ENCODE peak calls at places on chromosomes 13 and 19, in eight cellular contexts. Z is fibroblast of lung, W is cardiac muscle cell, K is transverse colon, C is HCT116, H is pancreas, N is mammary epithelial cell, X is stomach. D is an unnamed sample.

GRCh38 chr13:108155185-108156106 is 59.9 kb downstream of the LIG4 start:
- DNase-seq in Z (peak; percentile 23), K (peak; percentile 74), N (peak; percentile 20), H (peak; percentile 32), C (peak; percentile 38), W (peak; percentile 64), X (peak; percentile 75), D (peak; percentile 24)

GRCh38 chr13:61410669-61411297 is 4.9 kb downstream of the PCDH20 start:
- DNase-seq in C (peak; percentile 2), H (no peak), X (no peak), W (peak; percentile 35), K (no peak), N (no peak), Z (peak; percentile 9), D (no peak)

GRCh38 chr13:110907951-110908898 is 6.6 kb downstream of the ANKRD10 start:
- DNase-seq in H (peak; percentile 64), N (peak; percentile 99), K (peak; percentile 78), C (peak; percentile 95), W (peak; percentile 67), Z (peak; percentile 88), X (peak; percentile 71), D (no peak)

GRCh38 chr13:75871059-75871458 is 234.9 kb downstream of the LMO7 start:
- DNase-seq in W (no peak), K (no peak), H (no peak), X (no peak), N (no peak), C (no peak), Z (no peak), D (no peak)

GRCh38 chr19:12938536-12939291 is at the start of gene CALR:
- DNase-seq in W (peak; percentile 45), H (no peak), X (no peak), C (no peak), N (peak; percentile 40), Z (peak; percentile 24), K (peak; percentile 45), D (no peak)

GRCh38 chr19:55563261-55563690 is 17.4 kb downstream of the ZNF579 start:
- DNase-seq in Z (peak; percentile 24), H (peak; percentile 49), N (no peak), X (peak; percentile 87), C (no peak), K (peak; percentile 53), W (peak; percentile 66), D (peak; percentile 84)

GRCh38 chr19:43784251-43784980 is 3.6 kb upstream of the KCNN4 start:
- DNase-seq in N (peak; percentile 88), Z (peak; percentile 87), X (peak; percentile 62), W (peak; percentile 72), K (peak; percentile 79), C (peak; percentile 77), H (no peak), D (no peak)

GRCh38 chr13:87656311-87656710 is 14.9 kb upstream of the SLITRK5 start:
- DNase-seq in K (no peak), Z (peak; percentile 79), N (no peak), C (no peak), X (no peak), H (no peak), W (no peak), D (no peak)

GRCh38 chr13:113110852-113111315 is 5.3 kb downstream of the F7 start:
- DNase-seq in H (no peak), X (no peak), K (peak; percentile 1), Z (no peak), W (no peak), C (no peak), N (no peak), D (no peak)

GRCh38 chr19:41861098-41861768 is 1.2 kb downstream of the RPS19 start:
- DNase-seq in X (no peak), K (no peak), W (no peak), N (no peak), C (no peak), H (no peak), Z (no peak), D (no peak)

GRCh38 chr19:16014923-16015804 is 61.1 kb upstream of the TPM4 start:
- DNase-seq in C (no peak), H (no peak), Z (no peak), K (no peak), W (no peak), X (peak; percentile 24), N (no peak), D (no peak)

GRCh38 chr19:33293255-33294057 is 8.9 kb downstream of the CEBPA start:
- DNase-seq in N (peak; percentile 78), Z (peak; percentile 68), W (peak; percentile 73), K (peak; percentile 54), C (no peak), H (no peak), X (no peak), D (peak; percentile 32)

GRCh38 chr13:100797921-100798320 is 123.3 kb upstream of the TMTC4 start:
- DNase-seq in X (no peak), H (no peak), W (no peak), Z (no peak), N (no peak), K (no peak), C (no peak), D (no peak)

GRCh38 chr13:45482571-45483173 is 17.9 kb downstream of the COG3 start:
- DNase-seq in W (peak; percentile 43), X (no peak), N (peak; percentile 80), Z (peak; percentile 39), K (no peak), H (no peak), C (no peak), D (no peak)

GRCh38 chr19:8423821-8424223 is 10.7 kb downstream of the MARCHF2 start:
- DNase-seq in H (peak; percentile 57), C (peak; percentile 85), W (peak; percentile 99), X (peak; percentile 89), N (peak; percentile 93), K (peak; percentile 84), Z (peak; percentile 96), D (peak; percentile 99)

GRCh38 chr13:26605845-26606244 is 48.4 kb downstream of the WASF3 start:
- DNase-seq in H (no peak), K (no peak), W (no peak), N (no peak), X (no peak), C (no peak), Z (no peak), D (no peak)

GRCh38 chr19:30059741-30060140 is 117.7 kb downstream of the URI1 start:
- DNase-seq in C (no peak), Z (no peak), X (no peak), N (no peak), W (no peak), K (no peak), H (no peak), D (no peak)

GRCh38 chr13:109204657-109205056 is 575.2 kb downstream of the MYO16 start:
- DNase-seq in C (no peak), X (no peak), W (no peak), H (no peak), N (no peak), K (no peak), Z (no peak), D (no peak)

GRCh38 chr19:6617374-6617773 is 26.4 kb upstream of the CD70 start:
- DNase-seq in N (no peak), Z (no peak), W (no peak), X (no peak), C (no peak), H (no peak), K (no peak), D (no peak)

GRCh38 chr13:28636677-28637317 is 22.1 kb upstream of the POMP start:
- DNase-seq in N (peak; percentile 36), K (peak; percentile 65), C (peak; percentile 52), H (no peak), X (peak; percentile 52), W (peak; percentile 80), Z (peak; percentile 69), D (no peak)

GRCh38 chr19:51749979-51750378 is 1.7 kb downstream of the FPR1 start:
- DNase-seq in C (no peak), X (no peak), N (peak; percentile 86), Z (peak; percentile 67), K (no peak), H (no peak), W (peak; percentile 59), D (no peak)

GRCh38 chr19:8373867-8374813 is 10.2 kb downstream of the ANGPTL4 start:
- DNase-seq in C (no peak), W (peak; percentile 23), Z (no peak), K (peak; percentile 56), X (peak; percentile 92), H (peak; percentile 88), N (no peak), D (no peak)

GRCh38 chr19:51637362-51637978 is 7.3 kb upstream of the SIGLEC5 start:
- DNase-seq in K (no peak), H (no peak), C (no peak), N (no peak), Z (no peak), W (peak; percentile 23), X (no peak), D (no peak)

GRCh38 chr19:45215391-45216191 is 29.6 kb downstream of the EXOC3L2 start:
- DNase-seq in C (no peak), H (peak; percentile 64), K (no peak), Z (peak; percentile 9), N (peak; percentile 36), X (peak; percentile 77), W (no peak), D (no peak)
- H3K27me3 ChIP-seq in C (no peaks in the 10 kb centered on the region), H (no peaks in the 10 kb centered on the region), K (peaks cover 72% of the 10 kb centered on the region), Z (peaks cover 34% of the 10 kb centered on the region), N (peaks cover 8% of the 10 kb centered on the region), X (peaks cover 12% of the 10 kb centered on the region), W (peaks cover 65% of the 10 kb centered on the region), D (peaks cover 8% of the 10 kb centered on the region)

DNA sequence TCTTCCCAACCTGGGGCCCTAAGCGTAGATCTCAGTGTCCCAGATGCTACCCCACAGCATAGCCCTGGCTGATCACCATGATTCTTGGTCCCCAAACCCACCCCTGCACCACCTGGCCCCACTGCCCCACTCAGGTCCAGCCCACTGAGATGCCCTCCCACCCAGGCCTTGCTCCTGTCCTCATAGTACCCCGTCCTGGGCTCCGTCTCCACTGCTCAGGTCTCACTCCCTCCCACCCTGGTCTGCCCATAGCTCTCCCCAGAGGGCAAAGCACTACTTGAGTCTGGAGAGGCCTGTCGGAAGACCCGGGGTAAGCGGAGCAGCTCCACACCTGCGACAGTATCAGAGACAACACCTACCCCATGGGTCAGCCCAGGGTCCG is 35.8 kb upstream of the ISYNA1 start:
- DNase-seq in N (no peak), W (no peak), Z (no peak), H (no peak), K (no peak), C (no peak), X (no peak), D (no peak)
- TF ChIP-seq CTCF in N (no peak), W (no peak), Z (no peak), H (no peak), K (no peak), C (no peak), X (no peak), D (no peak)

GRCh38 chr19:48487944-48488343 is 18.8 kb downstream of the CYTH2 start:
- DNase-seq in Z (peak; percentile 81), W (peak; percentile 48), H (peak; percentile 72), K (peak; percentile 83), X (peak; percentile 88), N (peak; percentile 92), C (peak; percentile 90), D (no peak)
- H3K27ac ChIP-seq in Z (no peak overlapping the region), W (no peak overlapping the region), H (peak overlapping the region; percentile 26), K (no peak overlapping the region), X (peak overlapping the region; percentile 51), N (peak overlapping the region; percentile 75), C (peak overlapping the region; percentile 97), D (no peak overlapping the region)

GRCh38 chr13:30253830-30254229 is 53.5 kb downstream of the KATNAL1 start:
- DNase-seq in X (no peak), Z (peak; percentile 26), K (no peak), H (no peak), C (no peak), W (no peak), N (no peak), D (no peak)
- H3K27me3 ChIP-seq in X (no peaks in the 10 kb centered on the region), Z (no peaks in the 10 kb centered on the region), K (no peaks in the 10 kb centered on the region), H (no peaks in the 10 kb centered on the region), C (no peaks in the 10 kb centered on the region), W (no peaks in the 10 kb centered on the region), N (no peaks in the 10 kb centered on the region), D (no peaks in the 10 kb centered on the region)